ENCODE peak calls at places on chromosomes 11 and 22, in five cellular contexts. P, M, N, O and J are unnamed samples.

GRCh38 chr11:115503083-115503885 is 931 bp downstream of the CADM1 start:
- DNase-seq in P (no peak), M (peak; percentile 88), N (peak; percentile 26), O (peak; percentile 67), J (peak; percentile 84)

GRCh38 chr11:121634889-121635288 is 182.1 kb upstream of the SORL1-AS1 start:
- DNase-seq in P (peak; percentile 80), M (no peak), N (no peak), O (no peak), J (no peak)

GRCh38 chr11:123822022-123822421 is 15.9 kb upstream of the OR6M1 start:
- DNase-seq in P (no peak), M (no peak), N (no peak), O (peak; percentile 12), J (peak; percentile 44)

GRCh38 chr11:45654242-45654641 is 11.2 kb downstream of the CHST1 start:
- DNase-seq in P (no peak), M (no peak), N (no peak), O (no peak), J (no peak)

GRCh38 chr22:30921108-30921507 is 47.5 kb downstream of the MORC2 start:
- DNase-seq in P (no peak), M (no peak), N (no peak), O (peak; percentile 30), J (no peak)

GRCh38 chr11:130561441-130561881 is 113.0 kb downstream of the ADAMTS15 start:
- DNase-seq in P (no peak), M (no peak), N (no peak), O (no peak), J (no peak)

GRCh38 chr22:20031732-20032406 is 11.0 kb downstream of the TANGO2 start:
- DNase-seq in P (no peak), M (no peak), N (no peak), O (no peak), J (no peak)

GRCh38 chr11:78354741-78355705 is 62.6 kb downstream of the GAB2 start:
- DNase-seq in P (no peak), M (no peak), N (no peak), O (peak; percentile 22), J (no peak)

GRCh38 chr11:101091781-101092180 is 37.8 kb downstream of the PGR start:
- DNase-seq in P (no peak), M (no peak), N (no peak), O (peak; percentile 3), J (no peak)

GRCh38 chr22:19419464-19420178 is 11.9 kb downstream of the HIRA start:
- DNase-seq in P (no peak), M (no peak), N (no peak), O (peak; percentile 69), J (no peak)

GRCh38 chr11:130128626-130129025 is 31.0 kb upstream of the ST14 start:
- DNase-seq in P (no peak), M (no peak), N (no peak), O (no peak), J (no peak)

GRCh38 chr11:119709638-119710346 is 19.2 kb downstream of the NECTIN1 start:
- DNase-seq in P (no peak), M (peak; percentile 75), N (no peak), O (peak; percentile 67), J (no peak)

GRCh38 chr22:37905534-37906363 is at the start of gene MICALL1:
- DNase-seq in P (no peak), M (peak; percentile 74), N (peak; percentile 62), O (peak; percentile 97), J (peak; percentile 68)

GRCh38 chr11:9265211-9266131 is at the start of gene DENND5A:
- DNase-seq in P (peak; percentile 26), M (peak; percentile 85), N (peak; percentile 81), O (peak; percentile 92), J (peak; percentile 84)

GRCh38 chr22:25962711-25963110 is 206.6 kb upstream of the SEZ6L start:
- DNase-seq in P (no peak), M (no peak), N (no peak), O (no peak), J (no peak)

GRCh38 chr11:1307998-1308744 is 1.3 kb downstream of the TOLLIP start:
- DNase-seq in P (no peak), M (no peak), N (no peak), O (peak; percentile 17), J (no peak)

GRCh38 chr11:113114452-113115027 is 153.3 kb downstream of the NCAM1 start:
- DNase-seq in P (peak; percentile 5), M (peak; percentile 79), N (peak; percentile 35), O (no peak), J (peak; percentile 71)

GRCh38 chr22:31556627-31557203 is 60.4 kb downstream of the SFI1 start:
- DNase-seq in P (no peak), M (no peak), N (no peak), O (no peak), J (peak; percentile 50)

GRCh38 chr22:26547426-26547825 is 35.2 kb upstream of the TFIP11 start:
- DNase-seq in P (no peak), M (no peak), N (no peak), O (no peak), J (no peak)

GRCh38 chr11:20367313-20367948 is 3.9 kb downstream of the HTATIP2 start:
- DNase-seq in P (peak; percentile 65), M (no peak), N (no peak), O (peak; percentile 36), J (no peak)

GRCh38 chr11:121841487-121842167 is 274.4 kb downstream of the BLID start:
- DNase-seq in P (peak; percentile 82), M (no peak), N (no peak), O (no peak), J (no peak)

GRCh38 chr22:45462034-45462655 is 40.5 kb upstream of the FBLN1 start:
- DNase-seq in P (no peak), M (no peak), N (no peak), O (no peak), J (peak; percentile 55)
- TF ChIP-seq CTCF in P (no peak), M (no peak), N (peak; percentile 65), O (peak; percentile 30), J (peak; percentile 36)

DNA sequence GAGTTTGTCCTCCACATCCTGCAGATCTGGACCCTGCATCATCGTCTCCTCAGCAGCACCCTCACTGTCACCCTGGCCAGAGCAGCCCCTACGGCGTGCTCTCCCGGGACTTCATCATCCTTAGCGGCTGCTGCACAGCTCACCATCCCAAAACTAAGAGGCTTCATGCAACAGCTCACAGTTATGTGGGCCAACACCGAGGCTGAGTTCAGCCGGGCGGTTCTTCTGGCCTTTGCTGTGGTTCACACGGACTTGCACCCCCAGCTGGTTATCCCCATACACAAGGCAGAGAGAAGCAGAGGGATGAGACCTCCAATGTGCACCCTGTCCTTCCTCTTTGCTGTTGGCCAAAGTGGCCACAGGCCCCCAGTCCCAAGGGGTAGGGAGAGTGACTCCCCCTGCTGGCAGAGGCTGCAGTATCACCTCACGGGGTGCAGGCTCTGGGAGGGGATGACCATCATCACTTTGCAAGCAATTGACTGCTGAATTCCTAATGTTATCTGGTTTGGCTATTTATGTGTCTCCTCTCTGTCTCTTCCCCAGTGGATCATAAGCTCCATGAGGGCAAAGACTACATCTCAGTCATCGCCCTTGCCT is 276.8 kb downstream of the BRD1 start:
- DNase-seq in P (no peak), M (peak; percentile 15), N (no peak), O (no peak), J (no peak)
- TF ChIP-seq CTCF in P (no peak), M (no peak), N (no peak), O (no peak), J (no peak)

GRCh38 chr22:33328789-33329296 is 270.7 kb upstream of the SYN3 start:
- DNase-seq in P (peak; percentile 2), M (no peak), N (no peak), O (no peak), J (peak; percentile 13)
- TF ChIP-seq CTCF in P (no peak), M (no peak), N (no peak), O (no peak), J (no peak)

DNA sequence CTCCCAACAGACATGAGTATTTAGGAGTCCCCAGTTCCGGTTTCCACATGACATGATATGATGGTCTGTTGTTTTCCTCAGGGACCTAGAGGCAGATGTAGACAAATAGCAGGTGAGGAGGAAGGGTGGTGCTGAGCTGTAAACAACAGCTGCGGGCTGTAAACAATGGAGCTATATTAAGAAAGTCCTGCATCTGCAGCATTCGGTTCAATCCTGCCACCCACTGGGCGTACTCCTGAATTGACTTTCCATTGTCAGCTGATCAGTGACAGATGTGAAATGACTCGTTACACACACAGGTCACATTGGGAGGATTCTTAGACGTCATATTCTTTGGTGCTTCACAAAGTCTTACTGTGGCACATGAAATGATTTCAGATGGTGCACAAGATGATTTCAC is 26.8 kb upstream of the RAG1 start:
- DNase-seq in P (no peak), M (peak; percentile 43), N (no peak), O (peak; percentile 66), J (no peak)
- TF ChIP-seq CTCF in P (peak; percentile 29), M (peak; percentile 24), N (no peak), O (peak; percentile 56), J (peak; percentile 13)

GRCh38 chr11:93016595-93016994 is 47.1 kb downstream of the MTNR1B start:
- DNase-seq in P (no peak), M (no peak), N (no peak), O (no peak), J (no peak)

GRCh38 chr11:93025558-93026255 is 56.3 kb downstream of the MTNR1B start:
- DNase-seq in P (no peak), M (no peak), N (no peak), O (no peak), J (no peak)

GRCh38 chr11:93017821-93018690 is 48.6 kb downstream of the MTNR1B start:
- DNase-seq in P (no peak), M (no peak), N (no peak), O (no peak), J (no peak)

GRCh38 chr11:93024376-93024775 is 54.9 kb downstream of the MTNR1B start:
- DNase-seq in P (no peak), M (no peak), N (no peak), O (no peak), J (no peak)

DNA sequence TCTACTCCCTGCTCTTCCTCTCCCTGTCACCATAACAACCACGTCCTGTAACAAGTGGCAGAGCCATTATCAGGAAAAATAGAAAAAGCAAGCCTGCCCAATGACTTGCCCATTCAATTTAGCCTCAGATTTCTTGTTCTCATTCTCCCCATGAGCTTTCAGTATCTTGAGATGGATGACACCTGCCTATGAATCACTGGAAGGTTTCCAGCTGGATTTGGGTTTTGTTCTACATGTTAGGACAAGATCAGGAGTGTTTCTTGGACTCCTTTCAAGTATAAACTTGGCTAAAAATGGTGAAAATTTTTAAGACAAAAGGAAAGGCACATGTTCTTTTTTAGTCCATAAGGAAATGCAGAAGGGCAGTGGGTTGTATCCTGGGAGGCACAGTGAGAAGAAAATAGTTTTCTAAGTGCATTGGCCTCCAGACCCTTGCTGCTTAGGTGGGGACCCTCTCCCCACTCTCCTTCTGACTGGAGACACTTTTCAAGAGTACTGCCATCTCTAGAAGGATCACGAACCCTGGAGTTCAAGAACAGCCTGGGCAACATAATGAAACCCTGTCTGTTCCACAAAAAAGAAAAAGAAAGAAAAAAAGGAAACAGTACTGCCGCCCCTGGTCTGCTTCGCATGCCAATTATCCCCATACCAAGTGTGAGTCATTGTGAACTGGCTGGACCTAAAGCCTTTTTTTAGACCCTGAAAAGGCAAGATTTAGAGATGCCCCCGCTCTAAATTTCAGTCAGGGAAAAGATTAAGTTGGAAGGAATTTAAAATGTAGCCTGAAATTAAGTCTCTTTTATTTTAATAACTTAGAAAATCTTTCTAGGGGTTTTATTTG is 51.0 kb downstream of the MTNR1B start:
- DNase-seq in P (no peak), M (no peak), N (no peak), O (no peak), J (no peak)
- TF ChIP-seq CTCF in P (no peak), M (no peak), N (no peak), O (no peak), J (no peak)